ENCODE peak calls at places on chromosomes 11 and 22, in seven cellular contexts. J is upper lobe of right lung; B is fibroblast of the aortic adventitia; D is uterus; P is brain microvascular endothelial cell; C is lung; L is CD8-positive, alpha-beta memory T cell. H is an unnamed sample.

GRCh38 chr11:57649826-57650738 is at the start of gene YPEL4:
- DNase-seq in J (no peak), B (peak), D (peak), P (peak), C (no peak), L (peak), H (peak)

GRCh38 chr11:34650528-34650927 is 29.6 kb downstream of the EHF start:
- DNase-seq in J (no peak), B (peak), D (no peak), P (no peak), C (peak), L (peak), H (no peak)

GRCh38 chr11:126592496-126593410 is 237.3 kb downstream of the ST3GAL4 start:
- DNase-seq in J (no peak), B (no peak), D (no peak), P (no peak), C (no peak), L (no peak), H (no peak)

GRCh38 chr22:46085831-46086576 is 64.3 kb upstream of the PPARA start:
- DNase-seq in J (peak), B (peak), D (peak), P (no peak), C (peak), L (no peak), H (peak)

GRCh38 chr22:46575915-46576555 is 38.6 kb upstream of the CELSR1 start:
- DNase-seq in J (peak), B (no peak), D (no peak), P (no peak), C (peak), L (no peak), H (no peak)

GRCh38 chr11:111530091-111530490 is 10.4 kb upstream of the LAYN start:
- DNase-seq in J (no peak), B (peak), D (no peak), P (no peak), C (no peak), L (no peak), H (no peak)

GRCh38 chr11:15852179-15852578 is 504.2 kb downstream of the SOX6 start:
- DNase-seq in J (no peak), B (peak), D (no peak), P (peak), C (no peak), L (no peak), H (peak)

GRCh38 chr22:27391092-27391770 is 410.3 kb downstream of the MN1 start:
- DNase-seq in J (no peak), B (peak), D (peak), P (no peak), C (no peak), L (no peak), H (peak)

GRCh38 chr22:50422046-50422445 is 52.8 kb downstream of the SBF1 start:
- DNase-seq in J (no peak), B (no peak), D (no peak), P (no peak), C (no peak), L (no peak), H (no peak)

GRCh38 chr22:42688241-42688913 is 32.3 kb downstream of the A4GALT start:
- DNase-seq in J (peak), B (peak), D (peak), P (peak), C (peak), L (no peak), H (peak)

DNA sequence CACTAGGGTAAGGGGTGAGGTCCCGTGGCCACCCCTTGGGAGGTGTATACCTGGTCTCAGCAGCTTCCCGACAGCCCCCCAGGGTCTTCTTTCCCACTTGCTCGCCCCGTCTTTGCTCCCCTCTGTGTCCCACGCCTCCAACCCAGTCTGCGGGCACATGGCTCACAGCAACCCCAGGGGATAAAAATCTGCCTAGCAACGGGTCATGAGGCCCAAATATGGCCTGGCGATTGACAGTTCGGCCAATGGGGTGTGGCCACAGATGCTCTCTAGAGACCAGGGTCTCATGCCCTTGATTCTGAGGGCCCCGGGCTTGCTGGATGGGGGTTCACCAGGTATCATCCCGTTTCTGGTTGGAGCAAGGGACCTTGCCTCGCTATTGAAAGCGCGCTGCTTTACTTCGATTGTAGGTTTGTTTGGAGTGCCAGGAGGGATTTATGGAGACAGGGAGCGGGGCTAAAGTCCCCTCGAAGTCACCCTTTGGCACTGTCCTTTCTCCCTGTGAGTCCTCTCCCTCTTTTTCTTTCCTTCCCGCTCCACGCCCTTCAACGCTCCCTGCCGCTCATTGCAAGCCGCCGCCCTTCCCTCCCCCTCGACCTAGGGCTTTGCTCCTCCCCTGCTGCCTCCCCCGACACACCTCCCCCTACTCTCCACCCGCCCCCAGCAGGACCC is 41.4 kb downstream of the AHNAK start:
- DNase-seq in J (no peak), B (no peak), D (no peak), P (peak), C (no peak), L (no peak), H (peak)
- H3K4me3 ChIP-seq in J (peak), B (no peak), D (no peak), P (peak), C (no peak), L (no peak), H (peak)

GRCh38 chr11:19404787-19405186 is 164.0 kb upstream of the E2F8 start:
- DNase-seq in J (no peak), B (no peak), D (no peak), P (no peak), C (no peak), L (no peak), H (no peak)

GRCh38 chr11:19407692-19408091 is 166.9 kb upstream of the E2F8 start:
- DNase-seq in J (no peak), B (no peak), D (no peak), P (no peak), C (no peak), L (no peak), H (no peak)

GRCh38 chr11:19405966-19406365 is 165.2 kb upstream of the E2F8 start:
- DNase-seq in J (no peak), B (no peak), D (no peak), P (no peak), C (no peak), L (no peak), H (no peak)

GRCh38 chr11:19409307-19409706 is 168.6 kb upstream of the E2F8 start:
- DNase-seq in J (no peak), B (peak), D (no peak), P (no peak), C (no peak), L (no peak), H (no peak)

DNA sequence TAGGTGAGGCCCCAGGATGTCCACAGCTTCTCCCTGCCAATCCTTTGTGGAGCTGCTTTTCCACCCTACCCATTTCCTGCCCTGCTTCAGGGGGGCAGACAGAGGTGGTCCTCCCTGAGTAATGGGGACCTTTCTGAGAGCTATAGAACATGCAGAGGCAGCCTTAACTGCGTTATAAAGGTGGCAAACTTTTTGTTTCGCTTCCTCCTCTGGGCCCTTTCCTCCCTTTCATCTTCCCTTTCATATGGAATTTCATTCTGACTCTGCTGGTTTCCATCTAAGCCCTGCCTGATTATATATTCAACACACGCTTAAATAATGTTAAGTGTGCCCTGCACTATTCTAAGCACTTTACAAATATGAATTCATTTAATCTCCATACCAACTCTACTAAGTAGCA is 169.3 kb upstream of the E2F8 start:
- DNase-seq in J (no peak), B (no peak), D (no peak), P (no peak), C (no peak), L (no peak), H (no peak)
- H3K4me3 ChIP-seq in J (no peak), B (no peak), D (no peak), P (no peak), C (no peak), L (no peak), H (no peak)

DNA sequence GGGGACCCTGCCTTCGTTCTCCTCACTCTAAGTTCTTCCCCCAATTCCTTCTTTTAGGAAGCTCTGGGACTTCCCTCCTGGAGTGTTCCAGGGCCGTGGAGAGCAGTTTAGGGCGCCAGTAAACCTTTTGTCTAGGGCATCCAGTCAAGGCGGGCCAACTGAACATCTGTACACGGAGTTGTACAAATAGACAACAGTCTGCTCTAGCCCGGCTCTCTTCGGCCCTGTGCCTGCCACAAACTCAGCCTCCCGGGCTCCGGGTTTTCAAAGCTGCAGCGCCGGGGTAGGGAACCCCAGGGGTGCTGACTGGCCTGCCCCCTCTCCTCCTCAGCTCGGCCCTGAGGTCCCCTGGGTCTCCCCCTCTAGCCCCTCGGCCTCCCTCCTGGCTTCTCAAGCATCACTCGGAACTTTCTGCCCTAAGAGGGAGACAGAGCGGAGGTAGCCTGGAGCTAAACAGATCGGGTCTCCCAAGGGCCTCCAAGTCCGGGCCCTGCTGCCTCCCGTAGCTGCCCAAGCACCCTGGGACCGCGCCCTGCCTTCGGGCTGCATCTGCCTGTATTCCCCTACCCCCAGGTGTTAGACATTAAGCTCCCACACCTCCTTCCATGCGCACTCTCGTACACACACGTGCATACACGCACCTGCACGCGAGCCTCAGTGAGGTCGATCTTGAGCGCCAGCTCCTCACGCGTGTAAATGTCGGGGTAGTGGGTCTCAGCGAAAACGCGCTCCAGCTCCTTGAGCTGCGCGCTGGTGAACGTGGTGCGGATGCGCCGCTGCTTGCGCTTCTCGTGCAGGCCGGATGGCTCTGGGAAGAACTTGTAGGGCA is 3.3 kb downstream of the PHOX2A start:
- DNase-seq in J (peak), B (peak), D (no peak), P (no peak), C (no peak), L (no peak), H (peak)
- H3K4me3 ChIP-seq in J (peak), B (no peak), D (no peak), P (no peak), C (no peak), L (no peak), H (peak)

DNA sequence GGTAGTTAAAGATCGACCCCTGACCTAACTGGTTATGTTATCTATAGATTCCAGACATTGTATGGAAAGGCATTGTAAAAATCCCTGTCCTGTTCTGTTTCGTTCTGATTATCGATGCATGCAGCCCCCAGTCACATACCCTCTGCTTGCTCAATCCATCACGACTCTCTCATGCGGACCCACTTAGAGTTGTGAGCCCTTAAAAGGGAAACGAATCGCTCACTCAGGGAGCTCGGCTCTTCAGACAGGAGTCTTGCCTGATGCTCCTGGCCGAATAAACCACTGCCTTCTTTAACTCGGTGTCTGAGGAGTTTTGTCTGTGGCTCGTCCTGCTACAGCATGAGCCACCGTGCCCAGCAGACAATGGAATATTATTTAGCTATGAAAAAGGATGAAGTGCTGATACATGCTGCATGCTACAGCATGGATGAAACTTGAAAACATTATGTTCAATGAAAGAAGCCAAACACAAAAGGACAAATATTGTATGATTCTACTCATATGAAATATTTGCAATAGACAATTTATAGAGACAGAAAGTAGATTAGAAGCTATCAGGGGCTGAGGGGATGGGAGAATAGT is 12.0 kb upstream of the LGALS2 start:
- DNase-seq in J (no peak), B (no peak), D (no peak), P (no peak), C (no peak), L (no peak), H (no peak)
- H3K4me3 ChIP-seq in J (peak), B (peak), D (no peak), P (no peak), C (no peak), L (peak), H (peak)

DNA sequence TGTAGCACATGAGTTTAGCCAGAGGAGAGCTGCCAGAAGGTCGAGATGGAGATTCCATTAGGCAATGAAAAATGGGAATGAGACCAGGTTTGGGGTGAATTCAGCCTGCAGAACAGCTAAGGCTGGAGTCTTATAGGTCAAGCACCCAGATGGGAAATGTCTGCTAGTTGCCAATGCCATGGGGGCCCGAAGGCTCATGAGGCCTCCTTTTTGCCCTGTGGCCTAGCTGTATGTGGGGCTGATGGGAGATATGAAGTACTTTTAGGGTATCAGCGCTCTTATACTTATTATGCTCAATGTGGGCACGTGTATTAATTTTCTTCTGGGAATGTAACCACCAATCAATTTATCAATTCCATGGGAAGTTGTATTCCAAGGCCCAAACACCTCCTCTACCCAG is 8.7 kb downstream of the PPFIBP2 start:
- DNase-seq in J (no peak), B (no peak), D (no peak), P (no peak), C (no peak), L (no peak), H (no peak)
- H3K4me3 ChIP-seq in J (no peak), B (no peak), D (no peak), P (no peak), C (no peak), L (no peak), H (no peak)

GRCh38 chr11:77153276-77154185 is 25.5 kb downstream of the MYO7A start:
- DNase-seq in J (no peak), B (no peak), D (no peak), P (no peak), C (no peak), L (no peak), H (no peak)
- H3K4me3 ChIP-seq in J (no peak), B (no peak), D (no peak), P (no peak), C (no peak), L (no peak), H (no peak)

H was measured in GM23248.